ENCODE peak calls at places on chromosomes 2 and 18, in nine cellular contexts. One of them, this sample, is unnamed.
A peak's percentile ranks its signal among the peaks of the same experiment; 100 is the strongest.

GRCh38 chr2:42128731-42129486 is 40.2 kb upstream of the EML4 start:
- DNase-seq in aorta: no peak
- DNase-seq in NCI-H2171 treated with DMSO at 0.1 percent for 48 hours: peak; percentile 86
- DNase-seq in stimulated activated naive CD8-positive, alpha-beta T cell treated with anti-CD3 and anti-CD28 coated beads, Interleukin-15, amount 100 ng/mL, for 72 hours: no peak
- DNase-seq in SIG-M5: no peak
- DNase-seq in stimulated activated CD8-positive, alpha-beta memory T cell treated with anti-CD3 and anti-CD28 coated beads, Interleukin-4, amount 100 ng/mL, for 1 hour: no peak
- DNase-seq in activated CD4-positive, alpha-beta T cell treated with anti-CD3 and anti-CD28 coated beads, Interleukin-2, amount 10 ng/mL, durations not matched to agents 7 days and 5 days: no peak
- DNase-seq in stimulated activated CD4-positive, alpha-beta T cell treated with anti-CD3 and anti-CD28 coated beads, Interleukin-4, amount 100 ng/mL, for 4 hours: no peak
- DNase-seq in progenitor cell of endocrine pancreas: no peak
- DNase-seq in this sample: no peak

GRCh38 chr2:237818066-237818473 is 19.5 kb downstream of the RBM44 start:
- DNase-seq in aorta: no peak
- DNase-seq in NCI-H2171 treated with DMSO at 0.1 percent for 48 hours: no peak
- DNase-seq in stimulated activated naive CD8-positive, alpha-beta T cell treated with anti-CD3 and anti-CD28 coated beads, Interleukin-15, amount 100 ng/mL, for 72 hours: no peak
- DNase-seq in SIG-M5: no peak
- DNase-seq in stimulated activated CD8-positive, alpha-beta memory T cell treated with anti-CD3 and anti-CD28 coated beads, Interleukin-4, amount 100 ng/mL, for 1 hour: no peak
- DNase-seq in activated CD4-positive, alpha-beta T cell treated with anti-CD3 and anti-CD28 coated beads, Interleukin-2, amount 10 ng/mL, durations not matched to agents 7 days and 5 days: no peak
- DNase-seq in stimulated activated CD4-positive, alpha-beta T cell treated with anti-CD3 and anti-CD28 coated beads, Interleukin-4, amount 100 ng/mL, for 4 hours: no peak
- DNase-seq in progenitor cell of endocrine pancreas: no peak
- DNase-seq in this sample: no peak

GRCh38 chr18:38898167-38898566 is 1332.6 kb upstream of the CELF4 start:
- DNase-seq in aorta: no peak
- DNase-seq in NCI-H2171 treated with DMSO at 0.1 percent for 48 hours: no peak
- DNase-seq in stimulated activated naive CD8-positive, alpha-beta T cell treated with anti-CD3 and anti-CD28 coated beads, Interleukin-15, amount 100 ng/mL, for 72 hours: no peak
- DNase-seq in SIG-M5: no peak
- DNase-seq in stimulated activated CD8-positive, alpha-beta memory T cell treated with anti-CD3 and anti-CD28 coated beads, Interleukin-4, amount 100 ng/mL, for 1 hour: no peak
- DNase-seq in activated CD4-positive, alpha-beta T cell treated with anti-CD3 and anti-CD28 coated beads, Interleukin-2, amount 10 ng/mL, durations not matched to agents 7 days and 5 days: no peak
- DNase-seq in stimulated activated CD4-positive, alpha-beta T cell treated with anti-CD3 and anti-CD28 coated beads, Interleukin-4, amount 100 ng/mL, for 4 hours: no peak
- DNase-seq in progenitor cell of endocrine pancreas: no peak
- DNase-seq in this sample: no peak

GRCh38 chr2:160697817-160698216 is 204.2 kb upstream of the RBMS1 start:
- DNase-seq in aorta: no peak
- DNase-seq in NCI-H2171 treated with DMSO at 0.1 percent for 48 hours: no peak
- DNase-seq in stimulated activated naive CD8-positive, alpha-beta T cell treated with anti-CD3 and anti-CD28 coated beads, Interleukin-15, amount 100 ng/mL, for 72 hours: no peak
- DNase-seq in SIG-M5: no peak
- DNase-seq in stimulated activated CD8-positive, alpha-beta memory T cell treated with anti-CD3 and anti-CD28 coated beads, Interleukin-4, amount 100 ng/mL, for 1 hour: no peak
- DNase-seq in activated CD4-positive, alpha-beta T cell treated with anti-CD3 and anti-CD28 coated beads, Interleukin-2, amount 10 ng/mL, durations not matched to agents 7 days and 5 days: no peak
- DNase-seq in stimulated activated CD4-positive, alpha-beta T cell treated with anti-CD3 and anti-CD28 coated beads, Interleukin-4, amount 100 ng/mL, for 4 hours: no peak
- DNase-seq in progenitor cell of endocrine pancreas: no peak
- DNase-seq in this sample: no peak

GRCh38 chr2:48116518-48116917 is 210.2 kb upstream of the FBXO11 start:
- DNase-seq in aorta: no peak
- DNase-seq in NCI-H2171 treated with DMSO at 0.1 percent for 48 hours: no peak
- DNase-seq in stimulated activated naive CD8-positive, alpha-beta T cell treated with anti-CD3 and anti-CD28 coated beads, Interleukin-15, amount 100 ng/mL, for 72 hours: no peak
- DNase-seq in SIG-M5: no peak
- DNase-seq in stimulated activated CD8-positive, alpha-beta memory T cell treated with anti-CD3 and anti-CD28 coated beads, Interleukin-4, amount 100 ng/mL, for 1 hour: no peak
- DNase-seq in activated CD4-positive, alpha-beta T cell treated with anti-CD3 and anti-CD28 coated beads, Interleukin-2, amount 10 ng/mL, durations not matched to agents 7 days and 5 days: no peak
- DNase-seq in stimulated activated CD4-positive, alpha-beta T cell treated with anti-CD3 and anti-CD28 coated beads, Interleukin-4, amount 100 ng/mL, for 4 hours: no peak
- DNase-seq in progenitor cell of endocrine pancreas: no peak
- DNase-seq in this sample: no peak

GRCh38 chr2:174597347-174598047 is at the start of gene WIPF1:
- DNase-seq in aorta: no peak
- DNase-seq in NCI-H2171 treated with DMSO at 0.1 percent for 48 hours: no peak
- DNase-seq in stimulated activated naive CD8-positive, alpha-beta T cell treated with anti-CD3 and anti-CD28 coated beads, Interleukin-15, amount 100 ng/mL, for 72 hours: peak; percentile 38
- DNase-seq in SIG-M5: peak; percentile 70
- DNase-seq in stimulated activated CD8-positive, alpha-beta memory T cell treated with anti-CD3 and anti-CD28 coated beads, Interleukin-4, amount 100 ng/mL, for 1 hour: peak; percentile 11
- DNase-seq in activated CD4-positive, alpha-beta T cell treated with anti-CD3 and anti-CD28 coated beads, Interleukin-2, amount 10 ng/mL, durations not matched to agents 7 days and 5 days: peak; percentile 65
- DNase-seq in stimulated activated CD4-positive, alpha-beta T cell treated with anti-CD3 and anti-CD28 coated beads, Interleukin-4, amount 100 ng/mL, for 4 hours: peak; percentile 30
- DNase-seq in progenitor cell of endocrine pancreas: no peak
- DNase-seq in this sample: no peak

GRCh38 chr2:233252227-233252626 is 754 bp downstream of the ATG16L1 start:
- DNase-seq in aorta: no peak
- DNase-seq in NCI-H2171 treated with DMSO at 0.1 percent for 48 hours: no peak
- DNase-seq in stimulated activated naive CD8-positive, alpha-beta T cell treated with anti-CD3 and anti-CD28 coated beads, Interleukin-15, amount 100 ng/mL, for 72 hours: no peak
- DNase-seq in SIG-M5: no peak
- DNase-seq in stimulated activated CD8-positive, alpha-beta memory T cell treated with anti-CD3 and anti-CD28 coated beads, Interleukin-4, amount 100 ng/mL, for 1 hour: no peak
- DNase-seq in activated CD4-positive, alpha-beta T cell treated with anti-CD3 and anti-CD28 coated beads, Interleukin-2, amount 10 ng/mL, durations not matched to agents 7 days and 5 days: no peak
- DNase-seq in stimulated activated CD4-positive, alpha-beta T cell treated with anti-CD3 and anti-CD28 coated beads, Interleukin-4, amount 100 ng/mL, for 4 hours: no peak
- DNase-seq in progenitor cell of endocrine pancreas: no peak
- DNase-seq in this sample: no peak

GRCh38 chr2:11406492-11407381 is 59.2 kb downstream of the E2F6 start:
- DNase-seq in aorta: peak; percentile 82
- DNase-seq in NCI-H2171 treated with DMSO at 0.1 percent for 48 hours: peak; percentile 34
- DNase-seq in stimulated activated naive CD8-positive, alpha-beta T cell treated with anti-CD3 and anti-CD28 coated beads, Interleukin-15, amount 100 ng/mL, for 72 hours: no peak
- DNase-seq in SIG-M5: no peak
- DNase-seq in stimulated activated CD8-positive, alpha-beta memory T cell treated with anti-CD3 and anti-CD28 coated beads, Interleukin-4, amount 100 ng/mL, for 1 hour: no peak
- DNase-seq in activated CD4-positive, alpha-beta T cell treated with anti-CD3 and anti-CD28 coated beads, Interleukin-2, amount 10 ng/mL, durations not matched to agents 7 days and 5 days: no peak
- DNase-seq in stimulated activated CD4-positive, alpha-beta T cell treated with anti-CD3 and anti-CD28 coated beads, Interleukin-4, amount 100 ng/mL, for 4 hours: no peak
- DNase-seq in progenitor cell of endocrine pancreas: no peak
- DNase-seq in this sample: peak; percentile 56

GRCh38 chr2:141020346-141020745 is 1110.5 kb downstream of the LRP1B start:
- DNase-seq in aorta: no peak
- DNase-seq in NCI-H2171 treated with DMSO at 0.1 percent for 48 hours: no peak
- DNase-seq in stimulated activated naive CD8-positive, alpha-beta T cell treated with anti-CD3 and anti-CD28 coated beads, Interleukin-15, amount 100 ng/mL, for 72 hours: no peak
- DNase-seq in SIG-M5: no peak
- DNase-seq in stimulated activated CD8-positive, alpha-beta memory T cell treated with anti-CD3 and anti-CD28 coated beads, Interleukin-4, amount 100 ng/mL, for 1 hour: no peak
- DNase-seq in activated CD4-positive, alpha-beta T cell treated with anti-CD3 and anti-CD28 coated beads, Interleukin-2, amount 10 ng/mL, durations not matched to agents 7 days and 5 days: no peak
- DNase-seq in stimulated activated CD4-positive, alpha-beta T cell treated with anti-CD3 and anti-CD28 coated beads, Interleukin-4, amount 100 ng/mL, for 4 hours: no peak
- DNase-seq in progenitor cell of endocrine pancreas: no peak
- DNase-seq in this sample: no peak

GRCh38 chr2:229270551-229271410 is at the start of gene PID1:
- DNase-seq in aorta: peak; percentile 59
- DNase-seq in NCI-H2171 treated with DMSO at 0.1 percent for 48 hours: no peak
- DNase-seq in stimulated activated naive CD8-positive, alpha-beta T cell treated with anti-CD3 and anti-CD28 coated beads, Interleukin-15, amount 100 ng/mL, for 72 hours: no peak
- DNase-seq in SIG-M5: no peak
- DNase-seq in stimulated activated CD8-positive, alpha-beta memory T cell treated with anti-CD3 and anti-CD28 coated beads, Interleukin-4, amount 100 ng/mL, for 1 hour: no peak
- DNase-seq in activated CD4-positive, alpha-beta T cell treated with anti-CD3 and anti-CD28 coated beads, Interleukin-2, amount 10 ng/mL, durations not matched to agents 7 days and 5 days: no peak
- DNase-seq in stimulated activated CD4-positive, alpha-beta T cell treated with anti-CD3 and anti-CD28 coated beads, Interleukin-4, amount 100 ng/mL, for 4 hours: no peak
- DNase-seq in progenitor cell of endocrine pancreas: peak; percentile 14
- DNase-seq in this sample: peak; percentile 57

GRCh38 chr2:45627911-45628310 is 16.8 kb upstream of the SRBD1 start:
- DNase-seq in aorta: no peak
- DNase-seq in NCI-H2171 treated with DMSO at 0.1 percent for 48 hours: no peak
- DNase-seq in stimulated activated naive CD8-positive, alpha-beta T cell treated with anti-CD3 and anti-CD28 coated beads, Interleukin-15, amount 100 ng/mL, for 72 hours: no peak
- DNase-seq in SIG-M5: no peak
- DNase-seq in stimulated activated CD8-positive, alpha-beta memory T cell treated with anti-CD3 and anti-CD28 coated beads, Interleukin-4, amount 100 ng/mL, for 1 hour: no peak
- DNase-seq in activated CD4-positive, alpha-beta T cell treated with anti-CD3 and anti-CD28 coated beads, Interleukin-2, amount 10 ng/mL, durations not matched to agents 7 days and 5 days: no peak
- DNase-seq in stimulated activated CD4-positive, alpha-beta T cell treated with anti-CD3 and anti-CD28 coated beads, Interleukin-4, amount 100 ng/mL, for 4 hours: no peak
- DNase-seq in progenitor cell of endocrine pancreas: no peak
- DNase-seq in this sample: no peak

GRCh38 chr2:208112969-208113368 is 11.4 kb downstream of the CRYGD start:
- DNase-seq in aorta: no peak
- DNase-seq in NCI-H2171 treated with DMSO at 0.1 percent for 48 hours: peak; percentile 86
- DNase-seq in stimulated activated naive CD8-positive, alpha-beta T cell treated with anti-CD3 and anti-CD28 coated beads, Interleukin-15, amount 100 ng/mL, for 72 hours: no peak
- DNase-seq in SIG-M5: no peak
- DNase-seq in stimulated activated CD8-positive, alpha-beta memory T cell treated with anti-CD3 and anti-CD28 coated beads, Interleukin-4, amount 100 ng/mL, for 1 hour: no peak
- DNase-seq in activated CD4-positive, alpha-beta T cell treated with anti-CD3 and anti-CD28 coated beads, Interleukin-2, amount 10 ng/mL, durations not matched to agents 7 days and 5 days: no peak
- DNase-seq in stimulated activated CD4-positive, alpha-beta T cell treated with anti-CD3 and anti-CD28 coated beads, Interleukin-4, amount 100 ng/mL, for 4 hours: no peak
- DNase-seq in progenitor cell of endocrine pancreas: no peak
- DNase-seq in this sample: no peak

GRCh38 chr18:49812321-49813070 is 837 bp downstream of the ACAA2 start:
- DNase-seq in aorta: no peak
- DNase-seq in NCI-H2171 treated with DMSO at 0.1 percent for 48 hours: no peak
- DNase-seq in stimulated activated naive CD8-positive, alpha-beta T cell treated with anti-CD3 and anti-CD28 coated beads, Interleukin-15, amount 100 ng/mL, for 72 hours: no peak
- DNase-seq in SIG-M5: no peak
- DNase-seq in stimulated activated CD8-positive, alpha-beta memory T cell treated with anti-CD3 and anti-CD28 coated beads, Interleukin-4, amount 100 ng/mL, for 1 hour: no peak
- DNase-seq in activated CD4-positive, alpha-beta T cell treated with anti-CD3 and anti-CD28 coated beads, Interleukin-2, amount 10 ng/mL, durations not matched to agents 7 days and 5 days: no peak
- DNase-seq in stimulated activated CD4-positive, alpha-beta T cell treated with anti-CD3 and anti-CD28 coated beads, Interleukin-4, amount 100 ng/mL, for 4 hours: no peak
- DNase-seq in progenitor cell of endocrine pancreas: no peak
- DNase-seq in this sample: no peak

GRCh38 chr2:191959209-191959608 is 112.3 kb upstream of the CAVIN2 start:
- DNase-seq in aorta: no peak
- DNase-seq in NCI-H2171 treated with DMSO at 0.1 percent for 48 hours: no peak
- DNase-seq in stimulated activated naive CD8-positive, alpha-beta T cell treated with anti-CD3 and anti-CD28 coated beads, Interleukin-15, amount 100 ng/mL, for 72 hours: no peak
- DNase-seq in SIG-M5: no peak
- DNase-seq in stimulated activated CD8-positive, alpha-beta memory T cell treated with anti-CD3 and anti-CD28 coated beads, Interleukin-4, amount 100 ng/mL, for 1 hour: no peak
- DNase-seq in activated CD4-positive, alpha-beta T cell treated with anti-CD3 and anti-CD28 coated beads, Interleukin-2, amount 10 ng/mL, durations not matched to agents 7 days and 5 days: no peak
- DNase-seq in stimulated activated CD4-positive, alpha-beta T cell treated with anti-CD3 and anti-CD28 coated beads, Interleukin-4, amount 100 ng/mL, for 4 hours: no peak
- DNase-seq in progenitor cell of endocrine pancreas: no peak
- DNase-seq in this sample: no peak

GRCh38 chr2:233059797-233060499 is at the start of gene INPP5D:
- DNase-seq in aorta: peak; percentile 74
- DNase-seq in NCI-H2171 treated with DMSO at 0.1 percent for 48 hours: no peak
- DNase-seq in stimulated activated naive CD8-positive, alpha-beta T cell treated with anti-CD3 and anti-CD28 coated beads, Interleukin-15, amount 100 ng/mL, for 72 hours: peak; percentile 76
- DNase-seq in SIG-M5: peak; percentile 79
- DNase-seq in stimulated activated CD8-positive, alpha-beta memory T cell treated with anti-CD3 and anti-CD28 coated beads, Interleukin-4, amount 100 ng/mL, for 1 hour: no peak
- DNase-seq in activated CD4-positive, alpha-beta T cell treated with anti-CD3 and anti-CD28 coated beads, Interleukin-2, amount 10 ng/mL, durations not matched to agents 7 days and 5 days: peak; percentile 85
- DNase-seq in stimulated activated CD4-positive, alpha-beta T cell treated with anti-CD3 and anti-CD28 coated beads, Interleukin-4, amount 100 ng/mL, for 4 hours: peak; percentile 73
- DNase-seq in progenitor cell of endocrine pancreas: no peak
- DNase-seq in this sample: peak; percentile 52

GRCh38 chr2:158458617-158458920 is 1.8 kb downstream of the PKP4 start:
- DNase-seq in aorta: no peak
- DNase-seq in NCI-H2171 treated with DMSO at 0.1 percent for 48 hours: no peak
- DNase-seq in stimulated activated naive CD8-positive, alpha-beta T cell treated with anti-CD3 and anti-CD28 coated beads, Interleukin-15, amount 100 ng/mL, for 72 hours: no peak
- DNase-seq in SIG-M5: no peak
- DNase-seq in stimulated activated CD8-positive, alpha-beta memory T cell treated with anti-CD3 and anti-CD28 coated beads, Interleukin-4, amount 100 ng/mL, for 1 hour: no peak
- DNase-seq in activated CD4-positive, alpha-beta T cell treated with anti-CD3 and anti-CD28 coated beads, Interleukin-2, amount 10 ng/mL, durations not matched to agents 7 days and 5 days: no peak
- DNase-seq in stimulated activated CD4-positive, alpha-beta T cell treated with anti-CD3 and anti-CD28 coated beads, Interleukin-4, amount 100 ng/mL, for 4 hours: no peak
- DNase-seq in progenitor cell of endocrine pancreas: no peak
- DNase-seq in this sample: no peak

GRCh38 chr2:70371753-70372152 is 69.9 kb upstream of the FAM136A start:
- DNase-seq in aorta: no peak
- DNase-seq in NCI-H2171 treated with DMSO at 0.1 percent for 48 hours: no peak
- DNase-seq in stimulated activated naive CD8-positive, alpha-beta T cell treated with anti-CD3 and anti-CD28 coated beads, Interleukin-15, amount 100 ng/mL, for 72 hours: no peak
- DNase-seq in SIG-M5: no peak
- DNase-seq in stimulated activated CD8-positive, alpha-beta memory T cell treated with anti-CD3 and anti-CD28 coated beads, Interleukin-4, amount 100 ng/mL, for 1 hour: no peak
- DNase-seq in activated CD4-positive, alpha-beta T cell treated with anti-CD3 and anti-CD28 coated beads, Interleukin-2, amount 10 ng/mL, durations not matched to agents 7 days and 5 days: no peak
- DNase-seq in stimulated activated CD4-positive, alpha-beta T cell treated with anti-CD3 and anti-CD28 coated beads, Interleukin-4, amount 100 ng/mL, for 4 hours: no peak
- DNase-seq in progenitor cell of endocrine pancreas: no peak
- DNase-seq in this sample: no peak

GRCh38 chr18:46734981-46735380 is 21.9 kb downstream of the ST8SIA5 start:
- DNase-seq in aorta: no peak
- DNase-seq in NCI-H2171 treated with DMSO at 0.1 percent for 48 hours: no peak
- DNase-seq in stimulated activated naive CD8-positive, alpha-beta T cell treated with anti-CD3 and anti-CD28 coated beads, Interleukin-15, amount 100 ng/mL, for 72 hours: no peak
- DNase-seq in SIG-M5: no peak
- DNase-seq in stimulated activated CD8-positive, alpha-beta memory T cell treated with anti-CD3 and anti-CD28 coated beads, Interleukin-4, amount 100 ng/mL, for 1 hour: no peak
- DNase-seq in activated CD4-positive, alpha-beta T cell treated with anti-CD3 and anti-CD28 coated beads, Interleukin-2, amount 10 ng/mL, durations not matched to agents 7 days and 5 days: no peak
- DNase-seq in stimulated activated CD4-positive, alpha-beta T cell treated with anti-CD3 and anti-CD28 coated beads, Interleukin-4, amount 100 ng/mL, for 4 hours: no peak
- DNase-seq in progenitor cell of endocrine pancreas: no peak
- DNase-seq in this sample: no peak

GRCh38 chr2:205811387-205811786 is 129.1 kb downstream of the NRP2 start:
- DNase-seq in aorta: no peak
- DNase-seq in NCI-H2171 treated with DMSO at 0.1 percent for 48 hours: no peak
- DNase-seq in stimulated activated naive CD8-positive, alpha-beta T cell treated with anti-CD3 and anti-CD28 coated beads, Interleukin-15, amount 100 ng/mL, for 72 hours: no peak
- DNase-seq in SIG-M5: no peak
- DNase-seq in stimulated activated CD8-positive, alpha-beta memory T cell treated with anti-CD3 and anti-CD28 coated beads, Interleukin-4, amount 100 ng/mL, for 1 hour: no peak
- DNase-seq in activated CD4-positive, alpha-beta T cell treated with anti-CD3 and anti-CD28 coated beads, Interleukin-2, amount 10 ng/mL, durations not matched to agents 7 days and 5 days: no peak
- DNase-seq in stimulated activated CD4-positive, alpha-beta T cell treated with anti-CD3 and anti-CD28 coated beads, Interleukin-4, amount 100 ng/mL, for 4 hours: no peak
- DNase-seq in progenitor cell of endocrine pancreas: no peak
- DNase-seq in this sample: no peak

This sample was measured in left colon.